ENCODE peak calls at places on chromosomes 5 and 9, in seven cellular contexts. M is astrocyte; X is RWPE1; S is activated CD4-positive, CD25-positive, alpha-beta regulatory T cell; V is Calu3; N is IMR-90; C is Right ventricle myocardium superior. E is an unnamed sample.

GRCh38 chr9:122904823-122905710 is at the start of gene RC3H2:
- DNase-seq in V (peak), S (peak), N (peak), C (peak), M (peak), X (peak), E (peak)

GRCh38 chr5:22557251-22557650 is 295.9 kb downstream of the CDH12 start:
- DNase-seq in X (no peak), S (no peak), N (no peak), M (no peak), V (no peak), C (no peak), E (no peak)

GRCh38 chr5:107605596-107606125 is 65.1 kb downstream of the EFNA5 start:
- DNase-seq in C (no peak), V (no peak), M (no peak), X (no peak), N (no peak), S (no peak), E (no peak)

GRCh38 chr5:58149345-58149744 is 310.5 kb downstream of the PLK2 start:
- DNase-seq in X (peak), M (peak), S (no peak), C (no peak), V (no peak), N (peak), E (peak)

GRCh38 chr5:110476164-110476563 is 250.3 kb downstream of the TMEM232 start:
- DNase-seq in N (no peak), C (no peak), S (no peak), M (no peak), X (no peak), V (no peak), E (no peak)

GRCh38 chr5:41925555-41925946 is 470 bp downstream of the FBXO4 start:
- DNase-seq in M (peak), X (peak), V (peak), N (peak), C (no peak), S (no peak), E (peak)

GRCh38 chr9:75685059-75685458 is 205.4 kb upstream of the PCSK5 start:
- DNase-seq in M (no peak), X (no peak), C (no peak), S (no peak), V (no peak), N (no peak), E (no peak)

GRCh38 chr5:134257176-134257575 is 31.3 kb upstream of the PPP2CA start:
- DNase-seq in S (no peak), X (no peak), M (no peak), N (no peak), V (no peak), C (no peak), E (no peak)

GRCh38 chr5:139764250-139764791 is 31.3 kb upstream of the PSD2 start:
- DNase-seq in M (no peak), S (no peak), V (no peak), X (no peak), C (peak), N (no peak), E (no peak)

GRCh38 chr5:55438931-55439477 is 95.8 kb downstream of the PLPP1 start:
- DNase-seq in V (no peak), M (peak), C (no peak), X (no peak), N (peak), S (no peak), E (peak)

GRCh38 chr5:57986746-57987145 is 473.1 kb downstream of the PLK2 start:
- DNase-seq in X (peak), V (peak), N (peak), C (no peak), S (no peak), M (peak), E (no peak)

GRCh38 chr5:102069974-102070373 is 226.1 kb downstream of the SLCO4C1 start:
- DNase-seq in C (no peak), V (no peak), N (no peak), X (no peak), S (no peak), M (no peak), E (no peak)

GRCh38 chr5:102670224-102670836 is 84.8 kb upstream of the PAM start:
- DNase-seq in X (peak), C (no peak), S (no peak), N (no peak), V (peak), M (no peak), E (no peak)

GRCh38 chr9:112546149-112547012 is 59.8 kb downstream of the KIAA1958 start:
- DNase-seq in M (peak), N (peak), S (no peak), C (no peak), X (no peak), V (no peak), E (peak)

GRCh38 chr9:36118201-36118600 is 18.3 kb upstream of the GLIPR2 start:
- DNase-seq in N (no peak), S (no peak), M (no peak), X (no peak), C (no peak), V (no peak), E (no peak)

GRCh38 chr9:76465442-76466298 is 6.7 kb downstream of the GCNT1 start:
- DNase-seq in M (no peak), C (no peak), S (no peak), V (no peak), X (no peak), N (no peak), E (no peak)

GRCh38 chr5:172953776-172954189 is 5.4 kb upstream of the RPL26L1 start:
- DNase-seq in V (no peak), S (no peak), N (peak), M (peak), X (peak), C (no peak), E (peak)

GRCh38 chr5:67426961-67427630 is 230.5 kb upstream of the CD180 start:
- DNase-seq in N (no peak), S (no peak), V (no peak), M (peak), C (no peak), X (no peak), E (no peak)

GRCh38 chr9:35736201-35736633 is 3.8 kb downstream of the CREB3 start:
- DNase-seq in N (peak), C (no peak), M (peak), X (peak), S (peak), V (peak), E (peak)

GRCh38 chr9:127570533-127571111 is 41.5 kb upstream of the STXBP1 start:
- DNase-seq in X (no peak), C (no peak), S (no peak), M (no peak), V (no peak), N (no peak), E (no peak)

GRCh38 chr5:139473565-139473964 is 2.8 kb downstream of the SMIM33 start:
- DNase-seq in X (peak), V (no peak), M (no peak), S (no peak), C (no peak), N (no peak), E (no peak)

GRCh38 chr9:92961627-92962302 is 14.4 kb downstream of the FGD3 start:
- DNase-seq in S (no peak), V (no peak), C (no peak), X (no peak), N (no peak), M (no peak), E (no peak)

GRCh38 chr5:176644294-176644693 is 3.0 kb upstream of the TSPAN17 start:
- DNase-seq in S (no peak), V (no peak), X (no peak), M (no peak), C (no peak), N (no peak), E (no peak)

GRCh38 chr9:99140685-99141314 is 35.9 kb downstream of the TGFBR1 start:
- DNase-seq in C (no peak), X (peak), M (peak), V (peak), S (no peak), N (peak), E (peak)

GRCh38 chr5:97547999-97548797 is 365.2 kb upstream of the RIOK2 start:
- DNase-seq in C (no peak), V (no peak), S (no peak), X (no peak), M (no peak), N (no peak), E (peak)

GRCh38 chr5:154038241-154038603 is 488 bp downstream of the FAM114A2 start:
- DNase-seq in V (peak), M (no peak), N (no peak), S (no peak), X (no peak), C (no peak), E (no peak)

GRCh38 chr9:86960938-86961337 is 13.6 kb upstream of the GAS1 start:
- DNase-seq in C (no peak), V (no peak), M (no peak), S (no peak), N (no peak), X (no peak), E (no peak)

GRCh38 chr5:150492621-150493020 is 15.3 kb upstream of the NDST1 start:
- DNase-seq in X (peak), C (no peak), M (peak), N (peak), S (no peak), V (no peak), E (peak)

GRCh38 chr5:132143148-132143547 is 69.6 kb downstream of the CSF2 start:
- DNase-seq in M (no peak), N (no peak), X (no peak), S (no peak), V (no peak), C (no peak), E (no peak)

GRCh38 chr5:159290741-159291140 is 27.7 kb downstream of the UBLCP1 start:
- DNase-seq in N (peak), S (no peak), X (peak), C (no peak), V (no peak), M (peak), E (no peak)

GRCh38 chr5:173757817-173758216 is 130.3 kb upstream of the CPEB4 start:
- DNase-seq in N (no peak), C (no peak), V (no peak), M (no peak), S (no peak), X (no peak), E (no peak)

GRCh38 chr5:79109527-79110492 is 1.8 kb upstream of the BHMT start:
- DNase-seq in V (peak), C (peak), M (no peak), N (no peak), X (no peak), S (no peak), E (no peak)

GRCh38 chr5:133947431-133947841 is 21.0 kb downstream of the C5orf15 start:
- DNase-seq in S (no peak), C (no peak), V (no peak), N (peak), M (peak), X (no peak), E (peak)

GRCh38 chr5:81766611-81767010 is 15.7 kb upstream of the SSBP2 start:
- DNase-seq in V (no peak), N (no peak), M (no peak), C (no peak), S (no peak), X (no peak), E (no peak)

GRCh38 chr9:133184971-133185370 is 21.3 kb upstream of the GBGT1 start:
- DNase-seq in M (peak), C (no peak), X (peak), V (peak), N (peak), S (no peak), E (peak)